ENCODE peak calls at places on chromosomes 4 and X, in six cellular contexts. One of them, this sample, is unnamed.

GRCh38 chr4:16237715-16238114 is 11.4 kb upstream of the TAPT1 start:
- ATAC-seq in IMR-90: no peak
- ATAC-seq in right lobe of liver: peak
- ATAC-seq in heart left ventricle: peak
- ATAC-seq in upper lobe of left lung: peak
- ATAC-seq in body of pancreas: no peak
- ATAC-seq in this sample: peak

GRCh38 chr4:43607827-43608461 is 715.4 kb downstream of the GRXCR1 start:
- ATAC-seq in heart left ventricle: no peak
- ATAC-seq in IMR-90: no peak
- ATAC-seq in body of pancreas: no peak
- ATAC-seq in right lobe of liver: no peak
- ATAC-seq in upper lobe of left lung: no peak
- ATAC-seq in this sample: no peak

GRCh38 chr4:124037236-124037635 is 640.6 kb downstream of the SPRY1 start:
- ATAC-seq in heart left ventricle: no peak
- ATAC-seq in right lobe of liver: no peak
- ATAC-seq in upper lobe of left lung: no peak
- ATAC-seq in body of pancreas: no peak
- ATAC-seq in IMR-90: no peak
- ATAC-seq in this sample: no peak

GRCh38 chr4:71209161-71209560 is 129.7 kb upstream of the SLC4A4 start:
- ATAC-seq in upper lobe of left lung: peak
- ATAC-seq in IMR-90: peak
- ATAC-seq in right lobe of liver: peak
- ATAC-seq in heart left ventricle: peak
- ATAC-seq in body of pancreas: no peak
- ATAC-seq in this sample: peak

GRCh38 chrX:24760601-24761000 is 66.9 kb downstream of the POLA1 start:
- ATAC-seq in right lobe of liver: no peak
- ATAC-seq in IMR-90: peak
- ATAC-seq in heart left ventricle: no peak
- ATAC-seq in upper lobe of left lung: no peak
- ATAC-seq in body of pancreas: no peak
- ATAC-seq in this sample: no peak

GRCh38 chr4:154492288-154492687 is 689 bp upstream of the DCHS2 start:
- ATAC-seq in upper lobe of left lung: no peak
- ATAC-seq in body of pancreas: no peak
- ATAC-seq in right lobe of liver: no peak
- ATAC-seq in heart left ventricle: peak
- ATAC-seq in IMR-90: no peak
- ATAC-seq in this sample: no peak

GRCh38 chrX:118593407-118593806 is 97.8 kb downstream of the DOCK11 start:
- ATAC-seq in IMR-90: no peak
- ATAC-seq in right lobe of liver: no peak
- ATAC-seq in upper lobe of left lung: no peak
- ATAC-seq in body of pancreas: no peak
- ATAC-seq in heart left ventricle: no peak
- ATAC-seq in this sample: no peak

GRCh38 chrX:142214081-142214480 is 9.0 kb upstream of the MAGEC2 start:
- ATAC-seq in body of pancreas: no peak
- ATAC-seq in upper lobe of left lung: no peak
- ATAC-seq in IMR-90: no peak
- ATAC-seq in heart left ventricle: no peak
- ATAC-seq in right lobe of liver: no peak
- ATAC-seq in this sample: no peak

GRCh38 chr4:15132739-15133138 is 130.5 kb downstream of the CPEB2 start:
- ATAC-seq in body of pancreas: no peak
- ATAC-seq in IMR-90: no peak
- ATAC-seq in upper lobe of left lung: no peak
- ATAC-seq in right lobe of liver: no peak
- ATAC-seq in heart left ventricle: no peak
- ATAC-seq in this sample: no peak

GRCh38 chr4:118834960-118835895 is 698 bp downstream of the SEC24D start:
- ATAC-seq in IMR-90: peak
- ATAC-seq in right lobe of liver: peak
- ATAC-seq in upper lobe of left lung: peak
- ATAC-seq in body of pancreas: peak
- ATAC-seq in heart left ventricle: peak
- ATAC-seq in this sample: peak
- TF ChIP-seq POLR2A in IMR-90: peak
- TF ChIP-seq POLR2A in right lobe of liver: peak
- TF ChIP-seq POLR2A in upper lobe of left lung: peak
- TF ChIP-seq POLR2A in body of pancreas: peak
- TF ChIP-seq POLR2A in heart left ventricle: no peak
- TF ChIP-seq POLR2A in this sample: no peak

GRCh38 chr4:185799442-185799841 is 12.6 kb downstream of the SORBS2 start:
- ATAC-seq in body of pancreas: no peak
- ATAC-seq in heart left ventricle: peak
- ATAC-seq in right lobe of liver: no peak
- ATAC-seq in IMR-90: no peak
- ATAC-seq in upper lobe of left lung: peak
- ATAC-seq in this sample: no peak

GRCh38 chr4:185805262-185805802 is 6.7 kb downstream of the SORBS2 start:
- ATAC-seq in upper lobe of left lung: no peak
- ATAC-seq in right lobe of liver: peak
- ATAC-seq in heart left ventricle: peak
- ATAC-seq in body of pancreas: no peak
- ATAC-seq in IMR-90: no peak
- ATAC-seq in this sample: no peak

GRCh38 chr4:185803015-185803414 is 9.0 kb downstream of the SORBS2 start:
- ATAC-seq in heart left ventricle: no peak
- ATAC-seq in IMR-90: no peak
- ATAC-seq in upper lobe of left lung: no peak
- ATAC-seq in right lobe of liver: no peak
- ATAC-seq in body of pancreas: peak
- ATAC-seq in this sample: no peak

GRCh38 chr4:185800266-185800945 is 11.6 kb downstream of the SORBS2 start:
- ATAC-seq in upper lobe of left lung: no peak
- ATAC-seq in heart left ventricle: peak
- ATAC-seq in IMR-90: no peak
- ATAC-seq in body of pancreas: no peak
- ATAC-seq in right lobe of liver: peak
- ATAC-seq in this sample: no peak

DNA sequence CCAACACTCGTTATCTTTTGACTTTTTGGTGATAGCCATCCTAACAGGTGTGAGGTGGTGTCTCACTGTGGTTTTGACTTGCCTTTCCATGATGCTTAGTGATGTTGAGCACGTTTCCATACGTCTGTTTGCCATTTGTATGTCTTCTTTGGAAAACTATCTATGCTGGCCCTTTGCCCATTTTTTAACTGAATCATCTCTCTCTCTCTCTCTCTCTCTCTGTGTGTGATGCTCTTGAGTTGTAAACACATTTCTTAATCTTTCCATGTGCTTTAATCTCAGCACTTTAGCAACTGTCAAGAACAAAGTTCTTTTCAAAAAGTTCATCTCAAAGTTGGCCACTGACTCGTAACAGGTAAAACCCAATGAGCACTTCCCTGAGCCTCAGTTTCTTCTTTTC is 10.5 kb downstream of the SORBS2 start:
- ATAC-seq in body of pancreas: no peak
- ATAC-seq in IMR-90: no peak
- ATAC-seq in upper lobe of left lung: no peak
- ATAC-seq in heart left ventricle: no peak
- ATAC-seq in right lobe of liver: peak
- ATAC-seq in this sample: no peak
- H3K27ac ChIP-seq in body of pancreas: peak
- H3K27ac ChIP-seq in IMR-90: no peak
- H3K27ac ChIP-seq in upper lobe of left lung: no peak
- H3K27ac ChIP-seq in heart left ventricle: no peak
- H3K27ac ChIP-seq in right lobe of liver: no peak
- H3K27ac ChIP-seq in this sample: no peak

GRCh38 chrX:1507511-1508463 is 29.2 kb downstream of the P2RY8 start:
- ATAC-seq in right lobe of liver: peak
- ATAC-seq in IMR-90: no peak
- ATAC-seq in heart left ventricle: peak
- ATAC-seq in body of pancreas: no peak
- ATAC-seq in upper lobe of left lung: peak
- ATAC-seq in this sample: no peak
- TF ChIP-seq POLR2A in right lobe of liver: no peak
- TF ChIP-seq POLR2A in IMR-90: no peak
- TF ChIP-seq POLR2A in heart left ventricle: no peak
- TF ChIP-seq POLR2A in body of pancreas: no peak
- TF ChIP-seq POLR2A in upper lobe of left lung: no peak
- TF ChIP-seq POLR2A in this sample: no peak

DNA sequence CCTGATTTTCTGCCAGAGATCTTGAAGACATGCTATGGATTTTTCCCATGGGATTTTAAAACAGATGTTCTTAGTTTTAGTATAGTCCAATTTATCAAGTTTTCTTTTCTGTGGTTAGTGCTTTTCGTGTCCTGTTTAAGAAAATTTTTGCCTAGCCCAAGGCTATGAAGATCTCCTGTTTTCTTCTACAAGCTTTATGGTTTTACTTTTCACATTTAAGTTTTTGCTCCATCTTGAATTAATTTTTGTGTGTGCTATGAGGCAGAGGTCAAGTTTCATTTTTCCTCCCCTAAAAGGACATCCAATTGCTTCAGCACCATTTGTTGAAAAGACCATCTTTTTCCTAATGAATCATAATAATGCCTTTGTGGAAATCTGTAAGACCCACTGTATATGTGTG is 65.6 kb downstream of the POLR2B start:
- ATAC-seq in upper lobe of left lung: no peak
- ATAC-seq in right lobe of liver: no peak
- ATAC-seq in heart left ventricle: no peak
- ATAC-seq in IMR-90: peak
- ATAC-seq in body of pancreas: no peak
- ATAC-seq in this sample: no peak
- H3K27ac ChIP-seq in upper lobe of left lung: peak
- H3K27ac ChIP-seq in right lobe of liver: peak
- H3K27ac ChIP-seq in heart left ventricle: peak
- H3K27ac ChIP-seq in IMR-90: peak
- H3K27ac ChIP-seq in body of pancreas: peak
- H3K27ac ChIP-seq in this sample: peak

DNA sequence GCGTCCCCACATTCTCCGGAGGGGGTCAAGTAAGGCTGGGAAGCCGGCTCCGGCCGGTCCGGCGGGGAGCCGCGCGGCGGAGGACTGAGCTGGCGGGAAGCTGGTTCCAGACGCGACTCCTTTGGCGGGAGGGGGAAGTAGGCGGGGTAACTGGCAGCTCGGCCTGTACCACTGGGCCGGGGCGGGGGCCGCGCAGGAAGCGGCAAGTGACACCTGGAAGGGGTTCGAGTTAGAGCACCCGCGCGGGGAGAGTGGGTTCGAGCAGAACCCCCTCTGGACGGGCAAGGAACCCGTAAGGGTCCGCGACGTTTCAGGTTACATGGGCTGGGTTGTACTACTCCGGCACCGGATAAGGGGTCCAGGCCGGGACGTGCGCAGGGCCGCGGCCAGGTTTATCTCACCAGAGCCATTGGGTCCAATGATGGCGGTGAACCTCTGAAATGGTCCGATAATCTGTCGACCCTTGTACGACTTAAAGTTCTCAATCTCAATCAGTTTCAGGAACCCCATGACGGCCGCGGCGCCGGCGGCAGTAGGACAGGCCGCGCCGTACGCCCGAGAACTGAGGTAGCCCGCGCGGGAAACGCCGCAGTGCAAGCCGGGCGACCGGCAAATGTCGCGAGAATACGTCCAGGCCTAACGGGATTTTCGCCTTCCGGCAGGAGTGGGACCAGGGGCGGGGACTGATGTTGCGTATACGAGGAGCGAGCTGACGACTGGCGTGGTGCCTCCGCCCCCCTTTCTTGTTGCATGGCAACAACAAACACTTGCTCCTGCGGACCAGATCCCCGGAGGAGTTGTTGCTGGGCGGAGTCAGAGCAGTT is at the start of the genes RIBC1 and SMC1A:
- ATAC-seq in body of pancreas: peak
- ATAC-seq in upper lobe of left lung: peak
- ATAC-seq in IMR-90: peak
- ATAC-seq in right lobe of liver: peak
- ATAC-seq in heart left ventricle: peak
- ATAC-seq in this sample: peak
- TF ChIP-seq POLR2A in body of pancreas: peak
- TF ChIP-seq POLR2A in upper lobe of left lung: peak
- TF ChIP-seq POLR2A in IMR-90: peak
- TF ChIP-seq POLR2A in right lobe of liver: peak
- TF ChIP-seq POLR2A in heart left ventricle: no peak
- TF ChIP-seq POLR2A in this sample: no peak

DNA sequence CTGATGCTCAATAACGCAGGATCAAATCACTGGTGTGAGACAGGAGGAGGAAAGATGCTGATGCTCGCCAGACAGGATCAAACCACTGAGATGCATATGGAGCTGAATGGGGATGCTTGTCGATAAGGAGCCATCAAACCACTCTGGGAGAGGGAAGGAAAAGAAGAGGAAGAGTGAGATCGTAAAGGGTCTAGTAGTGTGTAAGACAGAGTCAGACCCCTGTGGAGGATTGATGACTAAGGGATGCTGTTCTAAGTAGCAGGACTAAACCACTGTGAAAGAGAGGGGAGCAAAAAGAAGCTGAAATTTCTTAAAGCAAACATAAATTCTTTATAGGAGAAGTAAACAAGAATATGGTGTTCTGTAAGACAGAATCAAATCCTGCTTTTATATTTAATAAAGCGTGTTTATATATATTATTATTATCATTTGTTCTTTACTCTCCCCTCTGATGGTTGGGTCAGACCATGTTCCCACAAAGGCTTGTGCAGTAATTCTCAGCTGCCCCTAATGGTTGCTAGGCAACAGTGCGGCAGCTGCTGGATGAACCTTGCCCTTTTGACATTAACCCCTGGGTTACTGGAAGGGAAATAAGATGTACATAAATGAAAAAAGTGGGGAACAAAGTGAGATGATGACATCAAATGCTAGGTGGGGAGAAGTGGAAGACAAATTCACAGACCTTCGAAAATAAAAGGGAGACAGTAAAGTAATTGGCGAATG is 432.4 kb upstream of the FGF16 start:
- ATAC-seq in heart left ventricle: peak
- ATAC-seq in IMR-90: no peak
- ATAC-seq in right lobe of liver: no peak
- ATAC-seq in upper lobe of left lung: no peak
- ATAC-seq in body of pancreas: no peak
- ATAC-seq in this sample: no peak
- H3K27ac ChIP-seq in heart left ventricle: no peak
- H3K27ac ChIP-seq in IMR-90: no peak
- H3K27ac ChIP-seq in right lobe of liver: no peak
- H3K27ac ChIP-seq in upper lobe of left lung: no peak
- H3K27ac ChIP-seq in body of pancreas: no peak
- H3K27ac ChIP-seq in this sample: no peak